ENCODE peak calls at places on chromosomes 6 and 20, in nine cellular contexts. F is endothelial cell of umbilical vein, E is IMR-90, D is tibial nerve, Z is HCT116, J is suprapubic skin, H is transverse colon, Q is right lobe of liver, P is stomach. B is an unnamed sample.

GRCh38 chr6:100617633-100618348 is 153.1 kb upstream of the SIM1 start:
- DNase-seq in F (no peak), E (peak; percentile 48), D (no peak), Z (no peak), J (no peak), H (no peak), Q (no peak), P (no peak), B (no peak)

GRCh38 chr6:7707787-7708186 is 18.1 kb upstream of the BMP6 start:
- DNase-seq in F (no peak), E (peak; percentile 61), D (no peak), Z (no peak), J (no peak), H (no peak), Q (no peak), P (no peak), B (no peak)

GRCh38 chr20:6868864-6869263 is 101.4 kb downstream of the BMP2 start:
- DNase-seq in F (no peak), E (no peak), D (no peak), Z (no peak), J (no peak), H (no peak), Q (no peak), P (no peak), B (no peak)

GRCh38 chr20:17646901-17647301 is 35.1 kb downstream of the RRBP1 start:
- DNase-seq in F (no peak), E (no peak), D (no peak), Z (no peak), J (peak; percentile 47), H (no peak), Q (peak; percentile 34), P (no peak), B (no peak)

GRCh38 chr6:114144887-114145851 is 174.2 kb upstream of the HDAC2 start:
- DNase-seq in F (no peak), E (no peak), D (no peak), Z (no peak), J (no peak), H (no peak), Q (no peak), P (no peak), B (no peak)

GRCh38 chr6:105442369-105442768 is 39.5 kb upstream of the PREP start:
- DNase-seq in F (no peak), E (no peak), D (no peak), Z (no peak), J (no peak), H (no peak), Q (no peak), P (no peak), B (no peak)

GRCh38 chr6:28655164-28655563 is 129.5 kb downstream of the GPX5 start:
- DNase-seq in F (no peak), E (no peak), D (no peak), Z (no peak), J (no peak), H (no peak), Q (no peak), P (no peak), B (no peak)

GRCh38 chr6:56706981-56707726 is 64.5 kb upstream of the DST start:
- DNase-seq in F (no peak), E (no peak), D (no peak), Z (no peak), J (no peak), H (no peak), Q (no peak), P (no peak), B (no peak)

GRCh38 chr20:58084966-58085365 is 143.5 kb downstream of the ANKRD60 start:
- DNase-seq in F (peak; percentile 12), E (no peak), D (no peak), Z (no peak), J (no peak), H (no peak), Q (no peak), P (no peak), B (no peak)

GRCh38 chr20:15061955-15062354 is 724.5 kb upstream of the FLRT3 start:
- DNase-seq in F (no peak), E (no peak), D (no peak), Z (no peak), J (no peak), H (no peak), Q (no peak), P (no peak), B (no peak)

GRCh38 chr20:64247970-64248841 is 7.3 kb upstream of the PCMTD2 start:
- DNase-seq in F (no peak), E (no peak), D (no peak), Z (no peak), J (peak; percentile 45), H (no peak), Q (peak; percentile 38), P (peak; percentile 10), B (no peak)

GRCh38 chr6:29943053-29943966 is 978 bp downstream of the HLA-A start:
- DNase-seq in F (peak; percentile 36), E (no peak), D (no peak), Z (no peak), J (peak; percentile 71), H (peak; percentile 49), Q (peak; percentile 62), P (no peak), B (no peak)

GRCh38 chr6:156944412-156944811 is 167.2 kb downstream of the ARID1B start:
- DNase-seq in F (no peak), E (no peak), D (no peak), Z (no peak), J (no peak), H (no peak), Q (no peak), P (no peak), B (no peak)

GRCh38 chr6:166119116-166119911 is 48.3 kb downstream of the TBXT start:
- DNase-seq in F (no peak), E (no peak), D (no peak), Z (no peak), J (no peak), H (no peak), Q (no peak), P (no peak), B (no peak)

GRCh38 chr6:166121721-166122120 is 45.9 kb downstream of the TBXT start:
- DNase-seq in F (no peak), E (no peak), D (no peak), Z (no peak), J (no peak), H (no peak), Q (no peak), P (no peak), B (no peak)
- TF ChIP-seq POLR2A in F (no peak), E (no peak), D (no peak), Z (no peak), J (no peak), H (no peak), Q (no peak), P (no peak), B (no peak)

GRCh38 chr6:14499309-14499708 is 381.7 kb downstream of the CD83 start:
- DNase-seq in F (no peak), E (no peak), D (no peak), Z (no peak), J (no peak), H (no peak), Q (no peak), P (no peak), B (no peak)
- H3K27ac ChIP-seq in F (no peak overlapping the region), E (no peak overlapping the region), D (no peak overlapping the region), Z (no peak overlapping the region), J (no peak overlapping the region), H (no peak overlapping the region), Q (no peak overlapping the region), P (no peak overlapping the region), B (no peak overlapping the region)

GRCh38 chr6:32854376-32855178 is 585 bp downstream of the PSMB9 start:
- DNase-seq in F (no peak), E (peak; percentile 33), D (peak; percentile 38), Z (no peak), J (no peak), H (peak; percentile 66), Q (no peak), P (peak; percentile 59), B (no peak)
- TF ChIP-seq CTCF in F (no peak), E (no peak), D (no peak), Z (no peak), J (no peak), H (no peak), Q (no peak), P (no peak), B (no peak)

GRCh38 chr6:166969390-166970002 is 13.1 kb upstream of the RNASET2 start:
- DNase-seq in F (no peak), E (no peak), D (no peak), Z (no peak), J (no peak), H (no peak), Q (no peak), P (no peak), B (no peak)

GRCh38 chr6:166960609-166960978 is 4.2 kb upstream of the RNASET2 start:
- DNase-seq in F (no peak), E (no peak), D (no peak), Z (no peak), J (no peak), H (no peak), Q (no peak), P (no peak), B (no peak)

GRCh38 chr6:166970776-166971175 is 14.4 kb upstream of the RNASET2 start:
- DNase-seq in F (no peak), E (no peak), D (no peak), Z (no peak), J (no peak), H (no peak), Q (no peak), P (no peak), B (no peak)

GRCh38 chr6:166971271-166971670 is 14.9 kb upstream of the RNASET2 start:
- DNase-seq in F (no peak), E (no peak), D (no peak), Z (no peak), J (no peak), H (no peak), Q (no peak), P (no peak), B (no peak)

DNA sequence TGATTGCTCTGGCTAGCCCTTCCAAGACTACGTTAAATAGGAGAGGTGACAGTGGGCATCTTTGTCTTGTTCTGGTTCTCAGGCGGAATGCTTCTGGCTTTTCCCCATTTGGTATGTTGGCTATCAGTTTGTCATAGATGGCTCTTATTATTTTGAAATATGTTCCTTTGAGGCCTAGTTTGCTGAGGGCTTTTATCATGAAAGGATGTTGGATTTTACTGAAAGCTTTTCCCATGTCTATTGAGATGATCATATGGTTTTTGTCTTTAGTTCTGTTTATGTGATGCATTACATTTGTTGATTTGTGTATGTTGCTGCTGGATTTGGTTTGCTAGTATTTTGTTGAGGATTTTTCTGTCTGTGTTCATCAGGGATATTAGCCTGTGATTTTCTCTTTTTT is 9.9 kb upstream of the RNASET2 start:
- DNase-seq in F (no peak), E (no peak), D (no peak), Z (no peak), J (no peak), H (no peak), Q (no peak), P (no peak), B (no peak)
- TF ChIP-seq POLR2A in F (no peak), E (no peak), D (no peak), Z (no peak), J (no peak), H (no peak), Q (no peak), P (no peak), B (no peak)